ENCODE peak calls at places on chromosome 18, in four cellular contexts. One of them, this sample, is unnamed.

GRCh38 chr18:26656944-26657536 is 108.7 kb upstream of the KCTD1 start:
- DNase-seq in coronary artery: peak
- DNase-seq in left ventricle myocardium inferior: peak
- DNase-seq in transverse colon: peak
- DNase-seq in this sample: peak

GRCh38 chr18:5868218-5868904 is 27.0 kb downstream of the TMEM200C start:
- DNase-seq in coronary artery: no peak
- DNase-seq in left ventricle myocardium inferior: peak
- DNase-seq in transverse colon: peak
- DNase-seq in this sample: peak

GRCh38 chr18:55097406-55098170 is 138.3 kb upstream of the CCDC68 start:
- DNase-seq in coronary artery: no peak
- DNase-seq in left ventricle myocardium inferior: no peak
- DNase-seq in transverse colon: no peak
- DNase-seq in this sample: peak

GRCh38 chr18:21672868-21673267 is 31.7 kb downstream of the ABHD3 start:
- DNase-seq in coronary artery: no peak
- DNase-seq in left ventricle myocardium inferior: peak
- DNase-seq in transverse colon: peak
- DNase-seq in this sample: peak

GRCh38 chr18:48039769-48040215 is 109.3 kb upstream of the SMAD2 start:
- DNase-seq in coronary artery: no peak
- DNase-seq in left ventricle myocardium inferior: no peak
- DNase-seq in transverse colon: no peak
- DNase-seq in this sample: no peak

GRCh38 chr18:8881103-8881502 is 175.7 kb downstream of the MTCL1 start:
- DNase-seq in coronary artery: no peak
- DNase-seq in left ventricle myocardium inferior: no peak
- DNase-seq in transverse colon: no peak
- DNase-seq in this sample: no peak

GRCh38 chr18:27239669-27240068 is 54.6 kb upstream of the CHST9 start:
- DNase-seq in coronary artery: no peak
- DNase-seq in left ventricle myocardium inferior: no peak
- DNase-seq in transverse colon: no peak
- DNase-seq in this sample: no peak

GRCh38 chr18:25099838-25100393 is 252.1 kb downstream of the ZNF521 start:
- DNase-seq in coronary artery: no peak
- DNase-seq in left ventricle myocardium inferior: no peak
- DNase-seq in transverse colon: no peak
- DNase-seq in this sample: peak

GRCh38 chr18:32893915-32894314 is 121.1 kb upstream of the KLHL14 start:
- DNase-seq in coronary artery: no peak
- DNase-seq in left ventricle myocardium inferior: no peak
- DNase-seq in transverse colon: no peak
- DNase-seq in this sample: no peak
- TF ChIP-seq CTCF in coronary artery: no peak
- TF ChIP-seq CTCF in left ventricle myocardium inferior: no peak
- TF ChIP-seq CTCF in transverse colon: no peak
- TF ChIP-seq CTCF in this sample: no peak

GRCh38 chr18:69400976-69401474 is 337 bp downstream of the DOK6 start:
- DNase-seq in coronary artery: peak
- DNase-seq in left ventricle myocardium inferior: peak
- DNase-seq in transverse colon: peak
- DNase-seq in this sample: peak
- H3K4me3 ChIP-seq in coronary artery: peak
- H3K4me3 ChIP-seq in left ventricle myocardium inferior: peak
- H3K4me3 ChIP-seq in transverse colon: peak
- H3K4me3 ChIP-seq in this sample: peak

GRCh38 chr18:49648811-49649210 is 87.0 kb downstream of the LIPG start:
- DNase-seq in coronary artery: no peak
- DNase-seq in left ventricle myocardium inferior: no peak
- DNase-seq in transverse colon: no peak
- DNase-seq in this sample: no peak
- TF ChIP-seq CTCF in coronary artery: no peak
- TF ChIP-seq CTCF in left ventricle myocardium inferior: peak
- TF ChIP-seq CTCF in transverse colon: peak
- TF ChIP-seq CTCF in this sample: no peak

DNA sequence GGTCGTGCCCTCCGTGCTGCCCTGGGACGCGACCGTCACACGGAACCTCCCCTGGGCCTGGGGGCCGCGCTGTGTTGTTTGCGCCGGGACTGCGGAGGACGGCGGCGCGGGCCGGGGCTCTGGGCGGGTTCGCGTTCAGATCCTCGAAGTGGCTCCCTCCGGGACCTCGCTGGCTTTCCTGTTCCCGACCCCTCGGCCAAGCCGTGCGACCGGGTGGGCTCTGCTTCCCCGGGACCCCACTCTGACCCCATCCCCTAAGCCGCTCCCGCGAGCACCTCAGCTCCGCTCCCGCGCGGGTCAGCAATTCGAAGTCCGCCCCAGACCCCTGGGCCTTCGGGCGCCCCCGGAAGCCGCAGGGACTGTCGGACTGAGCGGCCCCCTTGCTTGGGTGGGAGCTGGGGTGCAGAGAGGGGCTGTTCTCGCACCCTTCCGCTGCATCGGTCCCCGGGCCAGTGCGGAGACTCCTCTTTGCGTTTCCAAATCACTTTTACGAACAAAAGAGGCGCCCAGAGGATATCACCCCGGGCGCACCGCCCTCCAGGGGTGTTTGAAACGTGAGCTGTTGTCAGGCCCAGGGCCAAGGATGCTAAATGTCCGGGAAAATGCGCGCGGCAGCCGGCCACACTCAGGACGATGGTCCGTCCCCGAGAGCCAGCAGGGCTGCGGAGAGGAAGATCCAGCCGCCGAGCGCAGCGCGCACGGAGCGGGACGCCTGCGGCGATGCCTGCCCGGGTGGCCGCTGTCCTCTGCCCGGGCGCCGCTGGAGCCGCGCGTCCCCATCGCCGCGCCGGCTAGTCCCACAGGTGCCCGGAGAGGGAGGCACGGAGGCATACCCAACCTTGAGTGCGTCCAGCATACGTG is 73.5 kb downstream of the ZCCHC2 start:
- DNase-seq in coronary artery: no peak
- DNase-seq in left ventricle myocardium inferior: peak
- DNase-seq in transverse colon: no peak
- DNase-seq in this sample: peak
- H3K4me3 ChIP-seq in coronary artery: peak
- H3K4me3 ChIP-seq in left ventricle myocardium inferior: peak
- H3K4me3 ChIP-seq in transverse colon: peak
- H3K4me3 ChIP-seq in this sample: peak

This sample was measured in AG10803.